ENCODE peak calls at places on chromosomes 3 and 15, in five cellular contexts. I, S, C, V and J are unnamed samples.
A peak's percentile ranks its signal among the peaks of the same experiment; 100 is the strongest.

GRCh38 chr3:107841864-107842263 is 249.0 kb downstream of the CD47 start:
- DNase-seq in S (no peak), I (no peak), C (no peak), V (no peak), J (no peak)

GRCh38 chr15:64597469-64597806 is 137.1 kb downstream of the ZNF609 start:
- DNase-seq in I (no peak), S (no peak), V (no peak), C (no peak), J (no peak)

GRCh38 chr15:39628821-39629220 is 47.9 kb downstream of the THBS1 start:
- DNase-seq in C (no peak), I (no peak), S (no peak), V (no peak), J (no peak)

GRCh38 chr3:126130081-126130855 is 46.3 kb upstream of the SLC41A3 start:
- DNase-seq in V (no peak), S (no peak), I (no peak), C (no peak), J (no peak)

GRCh38 chr3:49213541-49213943 is 42.1 kb downstream of the KLHDC8B start:
- DNase-seq in C (no peak), V (no peak), I (no peak), S (no peak), J (no peak)

GRCh38 chr3:191492601-191493000 is 31.6 kb downstream of the PYDC2 start:
- DNase-seq in I (no peak), C (no peak), V (no peak), S (no peak), J (no peak)

GRCh38 chr3:21484323-21485154 is 266.5 kb downstream of the ZNF385D start:
- DNase-seq in I (peak; percentile 26), C (peak; percentile 29), S (peak; percentile 25), V (peak; percentile 59), J (peak; percentile 4)

GRCh38 chr3:183506674-183507290 is 48.7 kb downstream of the KLHL6 start:
- DNase-seq in I (no peak), V (no peak), S (no peak), C (no peak), J (no peak)

GRCh38 chr3:14829811-14830210 is 11.0 kb downstream of the FGD5 start:
- DNase-seq in S (no peak), V (no peak), I (no peak), C (no peak), J (no peak)

GRCh38 chr3:124965413-124965812 is 30.9 kb upstream of the MUC13 start:
- DNase-seq in C (no peak), I (no peak), V (no peak), S (no peak), J (peak; percentile 8)

GRCh38 chr3:73552700-73553099 is 72.0 kb downstream of the PDZRN3 start:
- DNase-seq in I (no peak), S (no peak), V (no peak), C (no peak), J (no peak)

GRCh38 chr3:110069641-110070538 is 732.5 kb upstream of the DPPA4 start:
- DNase-seq in S (no peak), C (no peak), I (no peak), V (peak; percentile 9), J (no peak)
- TF ChIP-seq HDAC2 in S (no peak), C (no peak), I (no peak), V (no peak), J (no peak)

GRCh38 chr3:48034000-48034516 is 17.8 kb upstream of the MAP4 start:
- DNase-seq in I (peak; percentile 18), C (peak; percentile 59), S (no peak), V (no peak), J (no peak)
- TF ChIP-seq HDAC2 in I (no peak), C (no peak), S (no peak), V (no peak), J (no peak)

GRCh38 chr15:87706001-87706400 is 550.5 kb downstream of the NTRK3 start:
- DNase-seq in I (no peak), V (no peak), S (no peak), C (no peak), J (no peak)

GRCh38 chr15:87710406-87710805 is 546.1 kb downstream of the NTRK3 start:
- DNase-seq in C (no peak), V (no peak), I (no peak), S (no peak), J (no peak)

GRCh38 chr15:87711011-87711410 is 545.5 kb downstream of the NTRK3 start:
- DNase-seq in C (no peak), V (no peak), I (no peak), S (no peak), J (no peak)

GRCh38 chr15:87707076-87707475 is 549.5 kb downstream of the NTRK3 start:
- DNase-seq in C (no peak), V (no peak), S (no peak), I (no peak), J (no peak)

DNA sequence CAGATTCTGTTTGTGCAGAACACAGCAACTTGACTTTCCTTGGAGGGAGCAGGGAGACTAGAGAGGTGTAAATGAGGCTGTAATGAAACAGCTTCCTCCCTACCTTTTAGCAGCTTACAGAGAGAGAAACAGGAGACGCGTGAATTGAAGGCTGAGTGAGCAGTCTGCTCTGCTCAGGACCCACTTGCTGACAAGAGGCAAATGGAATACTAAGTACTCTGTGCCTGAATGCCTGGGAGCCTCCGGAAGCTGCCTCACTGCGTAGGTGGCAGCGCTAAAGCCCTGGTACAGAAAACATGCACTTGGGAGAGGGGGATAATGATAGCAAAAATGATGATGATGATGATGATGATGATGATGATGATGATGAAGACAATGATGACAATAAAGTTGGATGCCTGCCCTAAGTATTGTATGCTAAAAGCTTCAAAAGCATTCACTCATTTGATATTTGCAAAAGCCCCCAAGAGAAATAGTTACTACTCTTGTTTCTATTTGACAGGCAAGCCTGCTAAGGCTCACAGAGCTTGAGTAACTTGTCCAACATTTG is 548.9 kb downstream of the NTRK3 start:
- DNase-seq in C (no peak), I (no peak), S (no peak), V (no peak), J (no peak)
- TF ChIP-seq HDAC2 in C (no peak), I (no peak), S (no peak), V (no peak), J (no peak)

GRCh38 chr3:85337895-85338294 is 379.1 kb downstream of the CADM2 start:
- DNase-seq in V (no peak), S (no peak), C (no peak), I (no peak), J (no peak)

DNA sequence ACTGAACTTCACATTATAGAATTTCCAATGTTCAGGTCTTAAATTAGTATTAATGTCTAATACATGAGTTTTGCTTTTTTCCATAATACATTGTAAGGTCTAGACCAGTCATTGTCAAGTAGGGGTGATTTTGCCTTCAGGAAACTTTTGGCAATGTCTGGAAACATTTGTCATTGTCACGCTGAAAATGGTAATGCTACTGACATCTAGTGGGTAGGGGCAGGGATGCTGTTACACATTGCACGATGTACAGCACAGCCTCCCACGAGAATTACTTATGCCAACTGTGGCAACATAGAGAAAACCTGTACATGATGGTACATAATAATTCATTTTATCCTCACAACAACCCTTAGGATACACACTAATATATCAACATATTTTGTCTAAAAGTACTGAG is 384.1 kb downstream of the CADM2 start:
- DNase-seq in V (peak; percentile 52), I (peak; percentile 4), C (peak; percentile 3), S (no peak), J (no peak)
- TF ChIP-seq HDAC2 in V (no peak), I (no peak), C (no peak), S (no peak), J (no peak)